ENCODE peak calls at places on chromosome 3, in five cellular contexts. V is NB4, D is uterus, R is adrenal gland, E is IMR-90. K is an unnamed sample.

GRCh38 chr3:127740136-127740915 is 67.6 kb downstream of the ABTB1 start:
- DNase-seq in R (no peak), V (no peak), D (no peak), E (no peak), K (no peak)

GRCh38 chr3:185215873-185216586 is 37.8 kb downstream of the EHHADH start:
- DNase-seq in V (peak), D (no peak), E (peak), R (no peak), K (no peak)

GRCh38 chr3:8837172-8837571 is 67.8 kb upstream of the OXTR start:
- DNase-seq in R (no peak), V (no peak), E (peak), D (no peak), K (no peak)

GRCh38 chr3:32493437-32494414 is 8.9 kb downstream of the CMTM6 start:
- DNase-seq in D (no peak), V (no peak), E (peak), R (no peak), K (no peak)

GRCh38 chr3:134004841-134005240 is 24.9 kb downstream of the SLCO2A1 start:
- DNase-seq in V (no peak), E (no peak), R (no peak), D (no peak), K (no peak)

GRCh38 chr3:43998841-43999805 is 242.6 kb upstream of the TOPAZ1 start:
- DNase-seq in V (no peak), E (no peak), R (no peak), D (no peak), K (peak)

GRCh38 chr3:179398574-179399249 is 51.2 kb downstream of the MFN1 start:
- DNase-seq in R (no peak), E (peak), D (no peak), V (no peak), K (no peak)

GRCh38 chr3:186442162-186442561 is 80.1 kb upstream of the DGKG start:
- DNase-seq in R (no peak), V (no peak), E (no peak), D (no peak), K (no peak)

GRCh38 chr3:27642796-27643195 is 79.3 kb downstream of the EOMES start:
- DNase-seq in D (no peak), V (no peak), R (no peak), E (no peak), K (no peak)

GRCh38 chr3:42476225-42477160 is 25.9 kb upstream of the VIPR1 start:
- DNase-seq in V (no peak), E (no peak), D (no peak), R (peak), K (no peak)

GRCh38 chr3:52280046-52280445 is 1.6 kb upstream of the WDR82 start:
- DNase-seq in V (no peak), R (no peak), D (no peak), E (no peak), K (no peak)

GRCh38 chr3:174955513-174956001 is 96.4 kb downstream of the NAALADL2 start:
- DNase-seq in D (no peak), R (no peak), E (peak), V (no peak), K (no peak)

GRCh38 chr3:52246728-52247454 is 1.3 kb downstream of the PPM1M start:
- DNase-seq in D (peak), V (peak), R (peak), E (no peak), K (no peak)

GRCh38 chr3:26484140-26484539 is 138.4 kb upstream of the LRRC3B start:
- DNase-seq in D (no peak), R (no peak), E (no peak), V (peak), K (no peak)

GRCh38 chr3:113265281-113265680 is 53.9 kb downstream of the BOC start:
- DNase-seq in D (peak), V (no peak), R (no peak), E (no peak), K (peak)

GRCh38 chr3:69122398-69122797 is at the start of gene LMOD3:
- DNase-seq in R (no peak), D (no peak), E (no peak), V (no peak), K (no peak)

GRCh38 chr3:38122712-38123290 is 14.1 kb downstream of the ACAA1 start:
- DNase-seq in V (no peak), R (no peak), D (no peak), E (no peak), K (no peak)

GRCh38 chr3:192835818-192836468 is 81.7 kb downstream of the MB21D2 start:
- DNase-seq in D (peak), E (peak), R (no peak), V (peak), K (peak)

GRCh38 chr3:108428580-108428979 is 81.8 kb downstream of the MYH15 start:
- DNase-seq in V (no peak), D (no peak), R (no peak), E (no peak), K (no peak)

GRCh38 chr3:114392831-114393230 is 99.0 kb downstream of the TIGIT start:
- DNase-seq in D (no peak), E (no peak), R (no peak), V (no peak), K (no peak)

GRCh38 chr3:56616479-56617006 is 59.6 kb downstream of the CCDC66 start:
- DNase-seq in E (no peak), V (no peak), R (no peak), D (no peak), K (no peak)

GRCh38 chr3:183210341-183210740 is 42.7 kb upstream of the B3GNT5 start:
- DNase-seq in R (no peak), V (peak), E (no peak), D (no peak), K (no peak)

GRCh38 chr3:72343078-72343477 is 505.2 kb downstream of the SHQ1 start:
- DNase-seq in R (no peak), D (no peak), V (peak), E (peak), K (no peak)

GRCh38 chr3:194572131-194572789 is 61.0 kb downstream of the TMEM44 start:
- DNase-seq in R (peak), E (peak), V (no peak), D (peak), K (peak)

GRCh38 chr3:172154768-172155649 is 115.6 kb downstream of the FNDC3B start:
- DNase-seq in E (no peak), V (no peak), R (no peak), D (no peak), K (no peak)

GRCh38 chr3:133408961-133409360 is 9.1 kb downstream of the BFSP2 start:
- DNase-seq in D (no peak), V (no peak), R (no peak), E (peak), K (no peak)

GRCh38 chr3:31230834-31231233 is 301.9 kb upstream of the STT3B start:
- DNase-seq in V (no peak), E (no peak), R (no peak), D (no peak), K (no peak)

GRCh38 chr3:186826978-186827857 is 15.3 kb upstream of the ADIPOQ start:
- DNase-seq in E (peak), D (peak), V (peak), R (peak), K (peak)

GRCh38 chr3:98770261-98771039 is 7.3 kb downstream of the ST3GAL6 start:
- DNase-seq in V (no peak), E (no peak), D (no peak), R (peak), K (no peak)

GRCh38 chr3:160355826-160356225 is 43.2 kb downstream of the IFT80 start:
- DNase-seq in R (no peak), D (no peak), E (no peak), V (no peak), K (no peak)

GRCh38 chr3:151265866-151266265 is 12.5 kb downstream of the P2RY14 start:
- DNase-seq in D (no peak), R (no peak), V (peak), E (no peak), K (no peak)

GRCh38 chr3:187430576-187430975 is 62.4 kb downstream of the RTP4 start:
- DNase-seq in E (no peak), D (no peak), R (no peak), V (no peak), K (no peak)

GRCh38 chr3:58266577-58266976 is 29.0 kb downstream of the ABHD6 start:
- DNase-seq in D (no peak), E (no peak), V (no peak), R (no peak), K (no peak)

GRCh38 chr3:195906865-195907729 is 1.3 kb downstream of the TNK2 start:
- DNase-seq in V (peak), D (no peak), E (peak), R (no peak), K (no peak)

GRCh38 chr3:172143739-172144497 is 104.5 kb downstream of the FNDC3B start:
- DNase-seq in R (no peak), E (no peak), V (no peak), D (no peak), K (no peak)

GRCh38 chr3:9028134-9028533 is 64.9 kb upstream of the RAD18 start:
- DNase-seq in V (no peak), D (peak), E (peak), R (peak), K (peak)

GRCh38 chr3:58332575-58333179 is at the start of gene PXK:
- DNase-seq in E (peak), D (peak), R (peak), V (peak), K (peak)

DNA sequence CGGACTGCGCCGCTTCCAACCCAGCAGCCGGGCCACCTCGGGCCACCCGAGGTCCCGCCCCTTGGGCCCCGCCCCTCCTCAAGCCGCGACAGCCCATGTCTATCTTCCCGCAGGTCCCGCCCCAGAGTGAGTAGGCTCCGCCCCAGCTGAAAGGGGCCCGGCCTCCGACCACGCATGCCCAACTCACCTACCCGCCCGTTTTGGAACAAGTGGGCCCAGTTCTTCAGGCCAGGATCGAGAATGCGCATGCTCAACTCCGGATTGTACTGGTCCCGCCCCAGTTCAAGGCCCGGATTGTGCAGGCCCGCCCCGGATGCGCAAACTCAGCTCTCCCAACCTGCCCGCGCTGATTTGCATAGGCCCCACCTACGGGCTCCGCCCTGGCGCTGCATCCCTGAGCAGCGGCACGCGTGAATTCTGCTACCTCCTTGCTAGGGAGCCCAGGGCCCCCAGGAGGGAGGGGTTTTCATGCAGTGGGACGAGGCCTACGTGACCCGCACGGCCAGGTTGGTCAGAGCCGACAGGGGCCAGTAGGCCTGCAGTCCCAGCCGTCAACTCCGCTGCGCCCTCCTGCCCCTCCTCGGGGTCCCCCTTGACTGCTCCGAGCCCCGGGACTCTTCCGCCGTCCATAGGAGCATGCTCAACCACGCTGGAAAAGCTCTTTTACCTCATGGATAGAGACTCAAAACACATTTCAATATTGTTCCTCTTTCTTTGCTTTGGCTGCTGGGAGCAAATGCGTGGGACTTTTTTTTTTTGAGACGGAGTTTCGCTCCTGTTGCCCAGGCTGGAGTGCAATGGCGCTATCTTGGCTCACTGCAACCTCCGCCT is at the start of gene PFKFB4:
- DNase-seq in E (peak), R (peak), D (peak), V (peak), K (peak)
- TF ChIP-seq POLR2A in E (no peak), R (no peak), D (peak), V (peak), K (no peak)

DNA sequence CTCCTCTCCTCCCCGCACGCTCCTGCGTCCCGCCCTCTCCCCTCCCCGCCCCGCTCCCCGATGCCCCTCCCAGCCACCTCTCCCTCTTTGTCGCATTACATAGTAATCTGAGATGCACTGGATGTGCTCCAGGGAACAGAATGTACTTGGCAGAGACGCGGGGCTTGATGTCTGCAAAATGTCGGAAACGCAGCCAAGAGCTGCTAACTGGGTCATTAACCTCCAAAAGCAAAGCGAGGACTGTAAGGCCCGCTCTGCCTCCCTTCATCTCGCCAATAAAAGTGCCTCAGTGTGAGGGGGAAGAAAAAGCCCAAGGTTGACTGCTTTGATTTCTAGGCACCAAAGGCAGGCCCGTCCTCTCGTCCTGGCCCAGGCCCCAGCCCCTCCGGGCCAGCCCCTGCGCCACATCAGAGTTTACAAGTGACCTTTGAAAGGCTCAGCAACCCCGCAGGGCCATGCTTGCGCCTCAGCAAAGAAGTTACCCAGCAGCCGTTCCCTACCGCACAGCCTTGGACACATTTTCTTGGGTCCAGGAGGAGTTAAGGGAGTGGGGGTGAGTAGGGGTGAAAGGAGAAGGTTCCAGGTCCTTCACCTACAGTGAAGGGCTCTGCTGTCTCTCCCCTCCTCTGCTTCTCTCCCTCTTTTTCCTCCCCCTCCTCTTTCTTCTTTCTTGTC is 223.7 kb upstream of the TPRG1 start:
- DNase-seq in V (no peak), D (peak), R (peak), E (peak), K (peak)
- TF ChIP-seq POLR2A in V (no peak), D (no peak), R (peak), E (no peak), K (peak)

GRCh38 chr3:10357592-10358308 is 36.8 kb upstream of the SEC13 start:
- DNase-seq in D (no peak), E (peak), R (peak), V (peak), K (no peak)

GRCh38 chr3:10356461-10356897 is 35.6 kb upstream of the SEC13 start:
- DNase-seq in D (no peak), V (no peak), E (peak), R (no peak), K (no peak)

GRCh38 chr3:10358309-10358980 is 37.5 kb upstream of the SEC13 start:
- DNase-seq in D (no peak), R (no peak), E (no peak), V (no peak), K (no peak)

GRCh38 chr3:10354373-10355015 is 33.6 kb upstream of the SEC13 start:
- DNase-seq in D (no peak), R (no peak), V (no peak), E (peak), K (no peak)

GRCh38 chr3:10357095-10357494 is 36.2 kb upstream of the SEC13 start:
- DNase-seq in D (no peak), R (no peak), E (no peak), V (no peak), K (no peak)
- TF ChIP-seq POLR2A in D (no peak), R (no peak), E (peak), V (no peak), K (no peak)

DNA sequence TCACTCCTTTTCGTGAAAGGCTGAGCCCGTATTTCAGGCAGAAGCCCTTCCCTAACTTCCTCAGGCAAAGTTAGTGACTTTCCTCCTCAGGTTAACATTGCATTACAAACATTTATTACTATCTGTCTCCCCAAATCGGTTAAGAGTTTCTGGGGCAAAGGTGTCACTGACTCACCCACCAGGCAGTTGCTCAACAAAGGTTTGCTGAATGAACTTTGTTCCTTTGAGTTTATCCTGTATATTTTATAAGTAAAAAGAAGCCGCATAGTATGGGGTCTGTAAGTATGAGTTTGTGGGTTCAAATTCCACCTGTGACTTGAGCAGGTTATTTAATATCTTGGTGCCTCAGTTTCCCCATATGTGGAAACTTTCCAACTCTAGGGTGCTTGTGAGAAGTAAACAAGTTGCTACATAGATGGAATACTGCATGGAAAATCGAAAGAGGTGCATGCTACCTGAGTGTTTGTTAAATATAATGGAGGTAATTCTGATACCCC is 177.7 kb downstream of the THRB start:
- DNase-seq in R (no peak), D (no peak), V (no peak), E (no peak), K (no peak)
- TF ChIP-seq POLR2A in R (no peak), D (no peak), V (no peak), E (no peak), K (no peak)

GRCh38 chr3:13484861-13485590 is 4.9 kb downstream of the HDAC11 start:
- DNase-seq in R (peak), E (peak), D (no peak), V (peak), K (peak)
- TF ChIP-seq POLR2A in R (peak), E (no peak), D (no peak), V (no peak), K (no peak)

GRCh38 chr3:146271180-146271579 is 20.3 kb upstream of the PLSCR4 start:
- DNase-seq in V (no peak), D (no peak), E (no peak), R (no peak), K (no peak)

GRCh38 chr3:146273721-146274407 is 23.0 kb upstream of the PLSCR4 start:
- DNase-seq in R (no peak), E (no peak), D (no peak), V (no peak), K (no peak)

GRCh38 chr3:146269271-146269670 is 18.4 kb upstream of the PLSCR4 start:
- DNase-seq in V (no peak), E (peak), R (no peak), D (no peak), K (no peak)

GRCh38 chr3:146265720-146266119 is 14.8 kb upstream of the PLSCR4 start:
- DNase-seq in R (no peak), E (no peak), V (no peak), D (no peak), K (no peak)

GRCh38 chr3:146268535-146269219 is 17.8 kb upstream of the PLSCR4 start:
- DNase-seq in R (no peak), E (no peak), V (no peak), D (no peak), K (no peak)
- TF ChIP-seq POLR2A in R (no peak), E (no peak), V (no peak), D (no peak), K (no peak)

DNA sequence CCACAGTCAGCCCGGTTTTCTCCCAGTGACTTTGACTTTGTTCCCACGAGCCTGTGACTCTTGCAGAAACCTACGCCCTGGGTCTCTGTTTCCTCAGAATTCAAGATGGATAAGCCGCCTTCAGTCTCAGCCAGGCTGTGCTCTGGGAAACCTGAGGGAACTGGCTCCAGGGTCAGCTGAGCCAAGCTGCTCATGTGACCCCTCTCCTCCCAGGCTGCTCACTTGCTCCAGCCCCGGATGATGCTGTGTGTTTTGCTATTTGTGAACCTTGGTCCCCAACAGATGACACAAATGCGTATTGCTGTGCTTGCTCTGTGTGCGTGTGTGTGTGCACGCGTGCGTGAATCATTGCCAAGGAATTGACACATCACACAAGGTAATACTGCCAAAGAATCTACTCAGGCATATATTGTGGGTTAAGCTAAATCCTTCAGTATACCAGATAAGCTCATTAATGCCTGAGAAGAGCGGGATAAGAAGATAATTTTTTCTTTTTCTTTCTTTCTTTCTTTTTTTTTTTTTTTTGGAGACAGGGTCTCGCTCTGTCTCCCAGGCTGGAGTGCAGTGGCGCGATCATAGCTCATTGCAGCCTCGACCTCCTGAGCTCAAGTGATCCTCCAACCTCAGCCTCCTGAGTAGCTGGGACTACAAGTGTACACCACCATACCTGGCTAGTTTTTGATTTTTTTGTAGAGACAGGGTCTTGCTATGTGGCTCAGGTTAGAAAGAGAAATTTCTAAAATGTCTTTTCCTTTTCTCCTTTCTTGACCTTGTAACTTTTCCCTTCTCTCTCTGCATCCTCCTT is 29.2 kb upstream of the UMPS start:
- DNase-seq in D (no peak), E (peak), V (no peak), R (peak), K (no peak)
- TF ChIP-seq POLR2A in D (no peak), E (no peak), V (no peak), R (no peak), K (no peak)

GRCh38 chr3:47802734-47803477 is at the start of gene DHX30:
- DNase-seq in V (peak), D (peak), E (peak), R (peak), K (peak)
- TF ChIP-seq POLR2A in V (peak), D (peak), E (peak), R (peak), K (peak)

K was measured in ovary.